ENCODE peak calls at places on chromosomes 3 and 15, in eight cellular contexts. E, T, G, M, L, J, O and U are unnamed samples.

GRCh38 chr3:183265713-183266417 is 12.8 kb downstream of the B3GNT5 start:
- DNase-seq in O (peak), J (no peak), L (no peak), E (peak), G (no peak), T (no peak), M (no peak), U (no peak)

GRCh38 chr15:74841761-74842385 is 1.1 kb downstream of the ULK3 start:
- DNase-seq in L (no peak), T (no peak), E (no peak), M (no peak), G (no peak), J (no peak), O (no peak), U (no peak)

GRCh38 chr3:136630911-136631310 is 121.3 kb downstream of the STAG1 start:
- DNase-seq in O (no peak), L (no peak), E (no peak), M (no peak), T (no peak), G (no peak), J (no peak), U (no peak)

GRCh38 chr3:51384145-51384729 is 854 bp upstream of the MANF start:
- DNase-seq in E (peak), T (no peak), L (no peak), J (peak), G (no peak), M (peak), O (no peak), U (no peak)

GRCh38 chr3:15903776-15904720 is 106.3 kb upstream of the ANKRD28 start:
- DNase-seq in G (no peak), O (no peak), E (peak), J (no peak), M (no peak), T (no peak), L (no peak), U (no peak)

GRCh38 chr3:188179006-188179966 is 25.3 kb downstream of the LPP start:
- DNase-seq in T (no peak), G (no peak), L (peak), E (no peak), O (no peak), J (peak), M (no peak), U (no peak)

GRCh38 chr15:49242820-49243219 is 72.8 kb downstream of the GALK2 start:
- DNase-seq in O (no peak), J (no peak), T (no peak), G (no peak), M (no peak), E (no peak), L (no peak), U (peak)

GRCh38 chr3:129312671-129313414 is 34.2 kb downstream of the HMCES start:
- DNase-seq in E (no peak), M (no peak), T (no peak), G (no peak), L (no peak), J (peak), O (no peak), U (peak)

GRCh38 chr3:38138347-38139190 is at the start of gene MYD88:
- DNase-seq in J (peak), M (peak), L (no peak), T (no peak), O (peak), E (peak), G (peak), U (peak)

GRCh38 chr3:117903226-117903625 is 1131.4 kb downstream of the IGSF11 start:
- DNase-seq in M (no peak), T (no peak), O (no peak), J (no peak), E (no peak), L (no peak), G (no peak), U (no peak)

GRCh38 chr3:140903196-140903595 is 38.4 kb upstream of the SLC25A36 start:
- DNase-seq in O (no peak), L (no peak), J (no peak), E (peak), T (no peak), G (no peak), M (no peak), U (no peak)

GRCh38 chr3:129809297-129809696 is 84.2 kb downstream of the TMCC1 start:
- DNase-seq in O (no peak), G (no peak), T (no peak), L (no peak), J (no peak), M (no peak), E (no peak), U (no peak)